ENCODE peak calls at places on chromosome 18, in four cellular contexts. One of them, this sample, is unnamed.

GRCh38 chr18:58788470-58788869 is 76.2 kb upstream of the ZNF532 start:
- DNase-seq in activated CD8-positive, alpha-beta T cell treated with anti-CD3 and anti-CD28 coated beads for 36 hours: no peak
- DNase-seq in GM19239: no peak
- DNase-seq in iris pigment epithelial cell: peak; percentile 33
- DNase-seq in this sample: no peak

GRCh38 chr18:76699923-76700322 is 122.4 kb upstream of the ZNF236 start:
- DNase-seq in activated CD8-positive, alpha-beta T cell treated with anti-CD3 and anti-CD28 coated beads for 36 hours: no peak
- DNase-seq in GM19239: no peak
- DNase-seq in iris pigment epithelial cell: no peak
- DNase-seq in this sample: no peak

GRCh38 chr18:54713386-54713785 is 114.9 kb upstream of the RAB27B start:
- DNase-seq in activated CD8-positive, alpha-beta T cell treated with anti-CD3 and anti-CD28 coated beads for 36 hours: peak; percentile 2
- DNase-seq in GM19239: no peak
- DNase-seq in iris pigment epithelial cell: no peak
- DNase-seq in this sample: no peak

GRCh38 chr18:49249523-49249922 is 210.9 kb downstream of the DYM start:
- DNase-seq in activated CD8-positive, alpha-beta T cell treated with anti-CD3 and anti-CD28 coated beads for 36 hours: no peak
- DNase-seq in GM19239: no peak
- DNase-seq in iris pigment epithelial cell: peak; percentile 88
- DNase-seq in this sample: peak; percentile 75

GRCh38 chr18:76564117-76564516 is 69.1 kb upstream of the ZNF516 start:
- DNase-seq in activated CD8-positive, alpha-beta T cell treated with anti-CD3 and anti-CD28 coated beads for 36 hours: no peak
- DNase-seq in GM19239: no peak
- DNase-seq in iris pigment epithelial cell: peak; percentile 82
- DNase-seq in this sample: peak; percentile 71

GRCh38 chr18:79441261-79441819 is 45.6 kb downstream of the NFATC1 start:
- DNase-seq in activated CD8-positive, alpha-beta T cell treated with anti-CD3 and anti-CD28 coated beads for 36 hours: no peak
- DNase-seq in GM19239: no peak
- DNase-seq in iris pigment epithelial cell: no peak
- DNase-seq in this sample: no peak

GRCh38 chr18:55585586-55586521 is 2.1 kb downstream of the TCF4 start:
- DNase-seq in activated CD8-positive, alpha-beta T cell treated with anti-CD3 and anti-CD28 coated beads for 36 hours: no peak
- DNase-seq in GM19239: no peak
- DNase-seq in iris pigment epithelial cell: peak; percentile 35
- DNase-seq in this sample: peak; percentile 33

GRCh38 chr18:57784034-57784815 is 18.9 kb downstream of the ATP8B1 start:
- DNase-seq in activated CD8-positive, alpha-beta T cell treated with anti-CD3 and anti-CD28 coated beads for 36 hours: no peak
- DNase-seq in GM19239: no peak
- DNase-seq in iris pigment epithelial cell: peak; percentile 93
- DNase-seq in this sample: peak; percentile 89

GRCh38 chr18:61546598-61546997 is 213.4 kb downstream of the CDH20 start:
- DNase-seq in activated CD8-positive, alpha-beta T cell treated with anti-CD3 and anti-CD28 coated beads for 36 hours: no peak
- DNase-seq in GM19239: no peak
- DNase-seq in iris pigment epithelial cell: peak; percentile 86
- DNase-seq in this sample: peak; percentile 86

GRCh38 chr18:41324934-41325333 is 630.1 kb upstream of the PIK3C3 start:
- DNase-seq in activated CD8-positive, alpha-beta T cell treated with anti-CD3 and anti-CD28 coated beads for 36 hours: no peak
- DNase-seq in GM19239: no peak
- DNase-seq in iris pigment epithelial cell: peak; percentile 65
- DNase-seq in this sample: peak; percentile 11

GRCh38 chr18:57915848-57916596 is 112.9 kb upstream of the ATP8B1 start:
- DNase-seq in activated CD8-positive, alpha-beta T cell treated with anti-CD3 and anti-CD28 coated beads for 36 hours: peak; percentile 54
- DNase-seq in GM19239: peak; percentile 20
- DNase-seq in iris pigment epithelial cell: no peak
- DNase-seq in this sample: no peak

GRCh38 chr18:12307251-12307736 is 747 bp upstream of the TUBB6 start:
- DNase-seq in activated CD8-positive, alpha-beta T cell treated with anti-CD3 and anti-CD28 coated beads for 36 hours: peak; percentile 14
- DNase-seq in GM19239: peak; percentile 24
- DNase-seq in iris pigment epithelial cell: peak; percentile 85
- DNase-seq in this sample: peak; percentile 82

GRCh38 chr18:78528437-78529228 is 451.0 kb upstream of the SALL3 start:
- DNase-seq in activated CD8-positive, alpha-beta T cell treated with anti-CD3 and anti-CD28 coated beads for 36 hours: no peak
- DNase-seq in GM19239: no peak
- DNase-seq in iris pigment epithelial cell: no peak
- DNase-seq in this sample: no peak

GRCh38 chr18:7592305-7593071 is 25.4 kb downstream of the PTPRM start:
- DNase-seq in activated CD8-positive, alpha-beta T cell treated with anti-CD3 and anti-CD28 coated beads for 36 hours: no peak
- DNase-seq in GM19239: no peak
- DNase-seq in iris pigment epithelial cell: no peak
- DNase-seq in this sample: no peak

GRCh38 chr18:2846241-2846637 is 567 bp upstream of the EMILIN2 start:
- DNase-seq in activated CD8-positive, alpha-beta T cell treated with anti-CD3 and anti-CD28 coated beads for 36 hours: peak; percentile 42
- DNase-seq in GM19239: peak; percentile 31
- DNase-seq in iris pigment epithelial cell: peak; percentile 38
- DNase-seq in this sample: peak; percentile 71

GRCh38 chr18:14769381-14769780 is 21.4 kb downstream of the ANKRD30B start:
- DNase-seq in activated CD8-positive, alpha-beta T cell treated with anti-CD3 and anti-CD28 coated beads for 36 hours: no peak
- DNase-seq in GM19239: no peak
- DNase-seq in iris pigment epithelial cell: no peak
- DNase-seq in this sample: no peak

GRCh38 chr18:56248613-56249235 is 389.7 kb downstream of the TXNL1 start:
- DNase-seq in activated CD8-positive, alpha-beta T cell treated with anti-CD3 and anti-CD28 coated beads for 36 hours: peak; percentile 3
- DNase-seq in GM19239: peak; percentile 37
- DNase-seq in iris pigment epithelial cell: no peak
- DNase-seq in this sample: no peak

GRCh38 chr18:22503803-22504202 is 86.1 kb upstream of the CTAGE1 start:
- DNase-seq in activated CD8-positive, alpha-beta T cell treated with anti-CD3 and anti-CD28 coated beads for 36 hours: no peak
- DNase-seq in GM19239: no peak
- DNase-seq in iris pigment epithelial cell: no peak
- DNase-seq in this sample: peak; percentile 61

GRCh38 chr18:75544051-75544481 is 116.6 kb upstream of the SMIM21 start:
- DNase-seq in activated CD8-positive, alpha-beta T cell treated with anti-CD3 and anti-CD28 coated beads for 36 hours: no peak
- DNase-seq in GM19239: no peak
- DNase-seq in iris pigment epithelial cell: no peak
- DNase-seq in this sample: no peak

GRCh38 chr18:48914581-48915251 is 36.0 kb downstream of the SMAD7 start:
- DNase-seq in activated CD8-positive, alpha-beta T cell treated with anti-CD3 and anti-CD28 coated beads for 36 hours: no peak
- DNase-seq in GM19239: no peak
- DNase-seq in iris pigment epithelial cell: no peak
- DNase-seq in this sample: no peak

GRCh38 chr18:10101293-10101701 is 187.5 kb downstream of the VAPA start:
- DNase-seq in activated CD8-positive, alpha-beta T cell treated with anti-CD3 and anti-CD28 coated beads for 36 hours: no peak
- DNase-seq in GM19239: no peak
- DNase-seq in iris pigment epithelial cell: no peak
- DNase-seq in this sample: no peak

GRCh38 chr18:66640431-66640830 is 36.5 kb upstream of the CDH19 start:
- DNase-seq in activated CD8-positive, alpha-beta T cell treated with anti-CD3 and anti-CD28 coated beads for 36 hours: no peak
- DNase-seq in GM19239: no peak
- DNase-seq in iris pigment epithelial cell: peak; percentile 28
- DNase-seq in this sample: peak; percentile 27

GRCh38 chr18:45619062-45619825 is 4.0 kb downstream of the SLC14A2 start:
- DNase-seq in activated CD8-positive, alpha-beta T cell treated with anti-CD3 and anti-CD28 coated beads for 36 hours: no peak
- DNase-seq in GM19239: no peak
- DNase-seq in iris pigment epithelial cell: no peak
- DNase-seq in this sample: no peak

GRCh38 chr18:23451491-23451890 is 1.6 kb upstream of the RIOK3 start:
- DNase-seq in activated CD8-positive, alpha-beta T cell treated with anti-CD3 and anti-CD28 coated beads for 36 hours: no peak
- DNase-seq in GM19239: no peak
- DNase-seq in iris pigment epithelial cell: no peak
- DNase-seq in this sample: no peak

GRCh38 chr18:78969574-78970315 is 9.9 kb upstream of the SALL3 start:
- DNase-seq in activated CD8-positive, alpha-beta T cell treated with anti-CD3 and anti-CD28 coated beads for 36 hours: no peak
- DNase-seq in GM19239: no peak
- DNase-seq in iris pigment epithelial cell: no peak
- DNase-seq in this sample: no peak

GRCh38 chr18:28176933-28177827 is at the start of gene CDH2:
- DNase-seq in activated CD8-positive, alpha-beta T cell treated with anti-CD3 and anti-CD28 coated beads for 36 hours: peak; percentile 25
- DNase-seq in GM19239: no peak
- DNase-seq in iris pigment epithelial cell: peak; percentile 92
- DNase-seq in this sample: peak; percentile 84

GRCh38 chr18:7413906-7414305 is 153.2 kb upstream of the PTPRM start:
- DNase-seq in activated CD8-positive, alpha-beta T cell treated with anti-CD3 and anti-CD28 coated beads for 36 hours: no peak
- DNase-seq in GM19239: no peak
- DNase-seq in iris pigment epithelial cell: peak; percentile 57
- DNase-seq in this sample: peak; percentile 5

GRCh38 chr18:80181642-80182461 is 65.5 kb downstream of the PARD6G start:
- DNase-seq in activated CD8-positive, alpha-beta T cell treated with anti-CD3 and anti-CD28 coated beads for 36 hours: no peak
- DNase-seq in GM19239: no peak
- DNase-seq in iris pigment epithelial cell: no peak
- DNase-seq in this sample: no peak

GRCh38 chr18:36412778-36413177 is 115.3 kb downstream of the FHOD3 start:
- DNase-seq in activated CD8-positive, alpha-beta T cell treated with anti-CD3 and anti-CD28 coated beads for 36 hours: no peak
- DNase-seq in GM19239: no peak
- DNase-seq in iris pigment epithelial cell: peak; percentile 15
- DNase-seq in this sample: peak; percentile 29

GRCh38 chr18:7000484-7001096 is 117.0 kb downstream of the LAMA1 start:
- DNase-seq in activated CD8-positive, alpha-beta T cell treated with anti-CD3 and anti-CD28 coated beads for 36 hours: no peak
- DNase-seq in GM19239: no peak
- DNase-seq in iris pigment epithelial cell: peak; percentile 18
- DNase-seq in this sample: peak; percentile 53

GRCh38 chr18:12779043-12779442 is 76.2 kb downstream of the PSMG2 start:
- DNase-seq in activated CD8-positive, alpha-beta T cell treated with anti-CD3 and anti-CD28 coated beads for 36 hours: no peak
- DNase-seq in GM19239: no peak
- DNase-seq in iris pigment epithelial cell: no peak
- DNase-seq in this sample: no peak

GRCh38 chr18:31977270-31977872 is 34.4 kb upstream of the TRAPPC8 start:
- DNase-seq in activated CD8-positive, alpha-beta T cell treated with anti-CD3 and anti-CD28 coated beads for 36 hours: peak; percentile 19
- DNase-seq in GM19239: no peak
- DNase-seq in iris pigment epithelial cell: peak; percentile 47
- DNase-seq in this sample: peak; percentile 71

GRCh38 chr18:23143059-23143831 is 8.0 kb downstream of the CABLES1 start:
- DNase-seq in activated CD8-positive, alpha-beta T cell treated with anti-CD3 and anti-CD28 coated beads for 36 hours: peak; percentile 15
- DNase-seq in GM19239: no peak
- DNase-seq in iris pigment epithelial cell: no peak
- DNase-seq in this sample: no peak

GRCh38 chr18:79545255-79545654 is 134.3 kb upstream of the CTDP1 start:
- DNase-seq in activated CD8-positive, alpha-beta T cell treated with anti-CD3 and anti-CD28 coated beads for 36 hours: no peak
- DNase-seq in GM19239: no peak
- DNase-seq in iris pigment epithelial cell: no peak
- DNase-seq in this sample: no peak

GRCh38 chr18:70332694-70333093 is 43.8 kb downstream of the SOCS6 start:
- DNase-seq in activated CD8-positive, alpha-beta T cell treated with anti-CD3 and anti-CD28 coated beads for 36 hours: no peak
- DNase-seq in GM19239: no peak
- DNase-seq in iris pigment epithelial cell: peak; percentile 68
- DNase-seq in this sample: peak; percentile 45

GRCh38 chr18:48543228-48543627 is 4.4 kb downstream of the CTIF start:
- DNase-seq in activated CD8-positive, alpha-beta T cell treated with anti-CD3 and anti-CD28 coated beads for 36 hours: peak; percentile 77
- DNase-seq in GM19239: no peak
- DNase-seq in iris pigment epithelial cell: peak; percentile 23
- DNase-seq in this sample: no peak